ENCODE peak calls at places on chromosomes 3 and 15, in four cellular contexts. One of them, this sample, is unnamed.

GRCh38 chr3:143484851-143485512 is 363.3 kb downstream of the SLC9A9 start:
- DNase-seq in lower lobe of right lung: no peak
- DNase-seq in cardiac fibroblast: no peak
- DNase-seq in neural progenitor cell: no peak
- DNase-seq in this sample: no peak

GRCh38 chr3:61796088-61796680 is 234.8 kb downstream of the PTPRG start:
- DNase-seq in lower lobe of right lung: no peak
- DNase-seq in neural progenitor cell: peak
- DNase-seq in cardiac fibroblast: no peak
- DNase-seq in this sample: no peak

GRCh38 chr15:95284933-95285401 is 1045.5 kb upstream of the NR2F2 start:
- DNase-seq in cardiac fibroblast: peak
- DNase-seq in neural progenitor cell: peak
- DNase-seq in lower lobe of right lung: no peak
- DNase-seq in this sample: no peak

GRCh38 chr3:28066020-28066419 is 175.4 kb upstream of the CMC1 start:
- DNase-seq in cardiac fibroblast: no peak
- DNase-seq in lower lobe of right lung: no peak
- DNase-seq in neural progenitor cell: no peak
- DNase-seq in this sample: no peak

GRCh38 chr15:42921049-42921731 is 612 bp upstream of the TTBK2 start:
- DNase-seq in lower lobe of right lung: no peak
- DNase-seq in cardiac fibroblast: peak
- DNase-seq in neural progenitor cell: peak
- DNase-seq in this sample: no peak

GRCh38 chr3:159645874-159646273 is 342.8 kb upstream of the IL12A start:
- DNase-seq in neural progenitor cell: no peak
- DNase-seq in lower lobe of right lung: no peak
- DNase-seq in cardiac fibroblast: peak
- DNase-seq in this sample: no peak

GRCh38 chr3:10774825-10775224 is 41.2 kb upstream of the SLC6A11 start:
- DNase-seq in neural progenitor cell: no peak
- DNase-seq in lower lobe of right lung: no peak
- DNase-seq in cardiac fibroblast: no peak
- DNase-seq in this sample: no peak

GRCh38 chr15:72402726-72403125 is 4.6 kb downstream of the TMEM202 start:
- DNase-seq in neural progenitor cell: no peak
- DNase-seq in cardiac fibroblast: no peak
- DNase-seq in lower lobe of right lung: no peak
- DNase-seq in this sample: no peak

GRCh38 chr3:87135412-87135811 is 91.7 kb upstream of the CHMP2B start:
- DNase-seq in neural progenitor cell: no peak
- DNase-seq in cardiac fibroblast: no peak
- DNase-seq in lower lobe of right lung: no peak
- DNase-seq in this sample: no peak

GRCh38 chr3:33131328-33132018 is 17.7 kb downstream of the CRTAP start:
- DNase-seq in cardiac fibroblast: peak
- DNase-seq in neural progenitor cell: peak
- DNase-seq in lower lobe of right lung: no peak
- DNase-seq in this sample: peak

GRCh38 chr15:31472636-31473383 is 146.2 kb downstream of the KLF13 start:
- DNase-seq in neural progenitor cell: no peak
- DNase-seq in lower lobe of right lung: no peak
- DNase-seq in cardiac fibroblast: peak
- DNase-seq in this sample: no peak

GRCh38 chr3:8441969-8442559 is 59.6 kb upstream of the LMCD1 start:
- DNase-seq in cardiac fibroblast: peak
- DNase-seq in lower lobe of right lung: no peak
- DNase-seq in neural progenitor cell: peak
- DNase-seq in this sample: no peak

GRCh38 chr3:164851905-164852304 is 226.4 kb downstream of the SI start:
- DNase-seq in neural progenitor cell: no peak
- DNase-seq in lower lobe of right lung: no peak
- DNase-seq in cardiac fibroblast: no peak
- DNase-seq in this sample: no peak

GRCh38 chr15:56217341-56217740 is 26.3 kb downstream of the RFX7 start:
- DNase-seq in neural progenitor cell: no peak
- DNase-seq in lower lobe of right lung: no peak
- DNase-seq in cardiac fibroblast: no peak
- DNase-seq in this sample: no peak

GRCh38 chr3:141876381-141876890 is at the start of gene ATP1B3:
- DNase-seq in neural progenitor cell: peak
- DNase-seq in lower lobe of right lung: peak
- DNase-seq in cardiac fibroblast: peak
- DNase-seq in this sample: no peak

GRCh38 chr3:107954845-107955244 is 136.0 kb downstream of the CD47 start:
- DNase-seq in neural progenitor cell: no peak
- DNase-seq in cardiac fibroblast: no peak
- DNase-seq in lower lobe of right lung: no peak
- DNase-seq in this sample: no peak

GRCh38 chr3:120678984-120679383 is 3.1 kb downstream of the HGD start:
- DNase-seq in cardiac fibroblast: peak
- DNase-seq in neural progenitor cell: no peak
- DNase-seq in lower lobe of right lung: no peak
- DNase-seq in this sample: no peak

GRCh38 chr3:156892701-156893100 is 66.5 kb downstream of the LEKR1 start:
- DNase-seq in cardiac fibroblast: peak
- DNase-seq in lower lobe of right lung: no peak
- DNase-seq in neural progenitor cell: no peak
- DNase-seq in this sample: no peak

GRCh38 chr3:45611619-45612018 is 17.1 kb downstream of the LIMD1 start:
- DNase-seq in cardiac fibroblast: no peak
- DNase-seq in neural progenitor cell: peak
- DNase-seq in lower lobe of right lung: no peak
- DNase-seq in this sample: no peak

GRCh38 chr15:48221261-48221660 is 15.2 kb downstream of the SLC12A1 start:
- DNase-seq in neural progenitor cell: no peak
- DNase-seq in lower lobe of right lung: no peak
- DNase-seq in cardiac fibroblast: no peak
- DNase-seq in this sample: no peak

GRCh38 chr3:143283432-143284128 is 164.0 kb downstream of the CHST2 start:
- DNase-seq in cardiac fibroblast: peak
- DNase-seq in neural progenitor cell: no peak
- DNase-seq in lower lobe of right lung: no peak
- DNase-seq in this sample: no peak

GRCh38 chr3:48598323-48599076 is 3.4 kb upstream of the COL7A1 start:
- DNase-seq in cardiac fibroblast: peak
- DNase-seq in neural progenitor cell: no peak
- DNase-seq in lower lobe of right lung: no peak
- DNase-seq in this sample: no peak

GRCh38 chr3:173932624-173933023 is 535.1 kb downstream of the NLGN1 start:
- DNase-seq in lower lobe of right lung: no peak
- DNase-seq in cardiac fibroblast: peak
- DNase-seq in neural progenitor cell: no peak
- DNase-seq in this sample: peak

GRCh38 chr3:27358372-27358771 is 10.8 kb downstream of the NEK10 start:
- DNase-seq in neural progenitor cell: no peak
- DNase-seq in lower lobe of right lung: no peak
- DNase-seq in cardiac fibroblast: no peak
- DNase-seq in this sample: no peak

GRCh38 chr3:99945328-99945995 is 127.8 kb downstream of the CMSS1 start:
- DNase-seq in lower lobe of right lung: no peak
- DNase-seq in neural progenitor cell: no peak
- DNase-seq in cardiac fibroblast: no peak
- DNase-seq in this sample: no peak

GRCh38 chr15:90838066-90838465 is 30.3 kb upstream of the FURIN start:
- DNase-seq in cardiac fibroblast: no peak
- DNase-seq in lower lobe of right lung: no peak
- DNase-seq in neural progenitor cell: no peak
- DNase-seq in this sample: no peak

GRCh38 chr15:56978898-56979662 is 60.6 kb downstream of the TCF12 start:
- DNase-seq in neural progenitor cell: no peak
- DNase-seq in cardiac fibroblast: peak
- DNase-seq in lower lobe of right lung: no peak
- DNase-seq in this sample: no peak

GRCh38 chr15:78033864-78034263 is 43.6 kb downstream of the TBC1D2B start:
- DNase-seq in lower lobe of right lung: no peak
- DNase-seq in neural progenitor cell: no peak
- DNase-seq in cardiac fibroblast: peak
- DNase-seq in this sample: no peak

GRCh38 chr15:98003528-98003927 is 43.0 kb downstream of the ARRDC4 start:
- DNase-seq in neural progenitor cell: no peak
- DNase-seq in cardiac fibroblast: no peak
- DNase-seq in lower lobe of right lung: no peak
- DNase-seq in this sample: no peak

GRCh38 chr3:150653110-150653561 is 50.0 kb downstream of the SELENOT start:
- DNase-seq in cardiac fibroblast: no peak
- DNase-seq in neural progenitor cell: no peak
- DNase-seq in lower lobe of right lung: no peak
- DNase-seq in this sample: peak

GRCh38 chr3:169363318-169363717 is 300.2 kb downstream of the MECOM start:
- DNase-seq in lower lobe of right lung: no peak
- DNase-seq in cardiac fibroblast: no peak
- DNase-seq in neural progenitor cell: no peak
- DNase-seq in this sample: no peak

GRCh38 chr3:20136231-20136630 is 49.8 kb downstream of the SGO1 start:
- DNase-seq in lower lobe of right lung: no peak
- DNase-seq in neural progenitor cell: no peak
- DNase-seq in cardiac fibroblast: peak
- DNase-seq in this sample: no peak

GRCh38 chr3:54299169-54299935 is 177.0 kb downstream of the CACNA2D3 start:
- DNase-seq in neural progenitor cell: no peak
- DNase-seq in lower lobe of right lung: no peak
- DNase-seq in cardiac fibroblast: no peak
- DNase-seq in this sample: no peak

GRCh38 chr15:92082217-92082843 is 228.8 kb downstream of the SLCO3A1 start:
- DNase-seq in lower lobe of right lung: no peak
- DNase-seq in cardiac fibroblast: peak
- DNase-seq in neural progenitor cell: peak
- DNase-seq in this sample: no peak

GRCh38 chr3:124620600-124621063 is 109.6 kb upstream of the UMPS start:
- DNase-seq in cardiac fibroblast: peak
- DNase-seq in neural progenitor cell: no peak
- DNase-seq in lower lobe of right lung: no peak
- DNase-seq in this sample: no peak

DNA sequence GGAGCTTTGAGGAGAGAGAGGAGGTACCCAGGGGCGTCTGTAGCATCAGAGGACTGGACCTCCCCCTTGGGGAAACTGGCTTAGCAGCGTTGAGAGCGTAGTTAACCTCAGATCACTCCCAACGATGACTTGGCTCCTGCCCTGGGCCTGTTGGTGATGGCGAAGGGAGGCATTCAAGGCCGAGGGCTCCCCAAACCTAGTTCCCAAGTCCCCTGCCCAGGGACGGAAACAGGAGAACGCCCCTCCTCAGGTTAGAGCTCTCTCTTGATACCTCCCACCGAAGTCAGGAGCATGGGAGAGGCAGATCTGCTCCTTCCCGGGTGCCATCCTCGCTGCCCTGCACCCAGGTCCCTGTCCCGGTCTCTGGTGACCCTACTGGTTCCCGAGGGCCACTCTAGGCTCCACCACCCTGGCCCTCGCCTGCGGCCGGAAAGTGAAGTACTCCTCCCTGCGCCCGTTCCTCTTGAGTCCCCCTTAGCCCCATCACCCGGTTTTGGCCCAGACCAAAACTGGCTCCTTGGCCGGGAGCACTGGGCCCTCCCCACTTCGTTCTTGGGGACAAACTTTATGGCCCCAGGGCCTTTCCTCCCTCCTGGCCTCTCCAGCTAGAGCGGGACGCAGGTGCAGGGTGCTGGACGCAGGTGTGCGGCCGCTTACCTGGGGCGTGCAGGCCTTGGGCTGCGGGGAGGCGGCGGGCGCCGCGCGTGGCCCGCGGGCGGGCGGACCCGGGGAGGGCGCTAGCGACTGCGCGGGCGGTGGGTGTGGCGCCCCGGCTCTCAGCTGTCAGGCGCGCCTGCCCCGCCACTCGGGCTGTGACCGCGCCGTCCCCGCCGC is 2.6 kb upstream of the SKOR1 start:
- DNase-seq in neural progenitor cell: no peak
- DNase-seq in lower lobe of right lung: no peak
- DNase-seq in cardiac fibroblast: no peak
- DNase-seq in this sample: no peak
- H3K4me3 ChIP-seq in neural progenitor cell: peak
- H3K4me3 ChIP-seq in lower lobe of right lung: peak
- H3K4me3 ChIP-seq in cardiac fibroblast: no peak
- H3K4me3 ChIP-seq in this sample: no peak

GRCh38 chr15:100988297-100988696 is 69.1 kb downstream of the LRRK1 start:
- DNase-seq in cardiac fibroblast: no peak
- DNase-seq in lower lobe of right lung: no peak
- DNase-seq in neural progenitor cell: no peak
- DNase-seq in this sample: no peak

GRCh38 chr15:100986158-100986896 is 67.2 kb downstream of the LRRK1 start:
- DNase-seq in lower lobe of right lung: no peak
- DNase-seq in cardiac fibroblast: no peak
- DNase-seq in neural progenitor cell: no peak
- DNase-seq in this sample: no peak

GRCh38 chr15:100985401-100985800 is 66.2 kb downstream of the LRRK1 start:
- DNase-seq in cardiac fibroblast: no peak
- DNase-seq in neural progenitor cell: no peak
- DNase-seq in lower lobe of right lung: no peak
- DNase-seq in this sample: no peak

GRCh38 chr15:100987143-100987542 is 68.0 kb downstream of the LRRK1 start:
- DNase-seq in lower lobe of right lung: no peak
- DNase-seq in neural progenitor cell: no peak
- DNase-seq in cardiac fibroblast: peak
- DNase-seq in this sample: no peak

GRCh38 chr15:100988874-100989273 is 69.7 kb downstream of the LRRK1 start:
- DNase-seq in lower lobe of right lung: no peak
- DNase-seq in neural progenitor cell: no peak
- DNase-seq in cardiac fibroblast: no peak
- DNase-seq in this sample: no peak
- TF ChIP-seq CTCF in lower lobe of right lung: no peak
- TF ChIP-seq CTCF in neural progenitor cell: no peak
- TF ChIP-seq CTCF in cardiac fibroblast: no peak
- TF ChIP-seq CTCF in this sample: no peak

GRCh38 chr3:13891017-13891392 is 11.1 kb upstream of the WNT7A start:
- DNase-seq in lower lobe of right lung: no peak
- DNase-seq in neural progenitor cell: no peak
- DNase-seq in cardiac fibroblast: no peak
- DNase-seq in this sample: no peak
- H3K4me3 ChIP-seq in lower lobe of right lung: no peak
- H3K4me3 ChIP-seq in neural progenitor cell: no peak
- H3K4me3 ChIP-seq in cardiac fibroblast: no peak
- H3K4me3 ChIP-seq in this sample: no peak

DNA sequence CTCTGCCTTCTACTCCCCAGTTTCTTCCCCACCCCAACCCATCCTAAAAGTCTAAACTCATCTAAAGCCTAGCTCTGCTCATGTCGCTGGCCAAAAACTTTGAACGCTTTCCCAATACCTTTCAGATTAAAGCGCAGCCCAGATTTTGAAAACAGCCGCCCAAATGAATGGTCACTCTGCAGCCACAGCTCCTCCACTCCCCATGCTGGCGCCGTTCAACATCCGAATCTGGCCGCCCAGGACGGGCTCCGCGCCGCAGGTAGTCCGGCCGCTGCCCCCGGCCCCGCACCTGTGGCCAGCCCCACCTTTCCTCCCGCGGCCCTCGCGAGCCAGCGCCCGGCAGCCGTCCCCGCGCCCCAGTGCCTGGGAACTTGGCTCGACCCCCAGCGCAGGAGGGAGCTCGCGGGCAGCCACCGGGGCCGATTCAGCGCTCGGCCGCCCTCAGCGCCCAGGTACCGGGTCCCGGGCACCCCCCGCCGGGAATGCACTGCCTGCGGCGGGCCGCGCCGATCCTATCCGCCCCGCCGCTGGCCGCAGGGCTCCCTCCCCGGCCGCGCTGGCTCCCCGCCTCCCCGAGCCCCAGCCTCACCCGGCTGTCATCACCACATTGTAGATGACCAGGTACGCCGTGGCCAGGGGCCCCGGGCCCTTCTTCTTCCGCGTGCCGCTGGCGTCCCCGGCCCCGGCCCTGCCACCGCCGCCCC is 417 bp downstream of the HACD2 start:
- DNase-seq in neural progenitor cell: no peak
- DNase-seq in lower lobe of right lung: peak
- DNase-seq in cardiac fibroblast: peak
- DNase-seq in this sample: no peak
- TF ChIP-seq CTCF in neural progenitor cell: peak
- TF ChIP-seq CTCF in lower lobe of right lung: peak
- TF ChIP-seq CTCF in cardiac fibroblast: no peak
- TF ChIP-seq CTCF in this sample: no peak

This sample was measured in epithelial cell of proximal tubule.